ENCODE peak calls at places on chromosomes 1 and 21, in four cellular contexts. One of them, this sample, is unnamed.

GRCh38 chr1:155912056-155912536 is 947 bp upstream of the RIT1 start:
- DNase-seq in kidney tubule cell: peak; percentile 51
- DNase-seq in AG09309: no peak
- DNase-seq in naive thymus-derived CD8-positive, alpha-beta T cell: no peak
- DNase-seq in this sample: peak; percentile 23

GRCh38 chr1:192512426-192513125 is 63.0 kb upstream of the RGS1 start:
- DNase-seq in kidney tubule cell: no peak
- DNase-seq in AG09309: no peak
- DNase-seq in naive thymus-derived CD8-positive, alpha-beta T cell: no peak
- DNase-seq in this sample: no peak

GRCh38 chr1:53477626-53478025 is 18.4 kb downstream of the DMRTB1 start:
- DNase-seq in kidney tubule cell: no peak
- DNase-seq in AG09309: no peak
- DNase-seq in naive thymus-derived CD8-positive, alpha-beta T cell: no peak
- DNase-seq in this sample: no peak

GRCh38 chr1:200364121-200364759 is 45.6 kb downstream of the ZNF281 start:
- DNase-seq in kidney tubule cell: peak; percentile 57
- DNase-seq in AG09309: no peak
- DNase-seq in naive thymus-derived CD8-positive, alpha-beta T cell: no peak
- DNase-seq in this sample: no peak

GRCh38 chr1:51170342-51170741 is 65.7 kb upstream of the RNF11 start:
- DNase-seq in kidney tubule cell: peak; percentile 35
- DNase-seq in AG09309: no peak
- DNase-seq in naive thymus-derived CD8-positive, alpha-beta T cell: no peak
- DNase-seq in this sample: peak; percentile 87

GRCh38 chr1:6108937-6109636 is 63.4 kb downstream of the KCNAB2 start:
- DNase-seq in kidney tubule cell: peak; percentile 69
- DNase-seq in AG09309: peak; percentile 32
- DNase-seq in naive thymus-derived CD8-positive, alpha-beta T cell: no peak
- DNase-seq in this sample: peak; percentile 50

GRCh38 chr1:114040273-114041043 is 61.2 kb downstream of the OLFML3 start:
- DNase-seq in kidney tubule cell: peak; percentile 59
- DNase-seq in AG09309: peak; percentile 16
- DNase-seq in naive thymus-derived CD8-positive, alpha-beta T cell: no peak
- DNase-seq in this sample: peak; percentile 57

GRCh38 chr21:44903689-44904088 is 17.0 kb downstream of the ITGB2 start:
- DNase-seq in kidney tubule cell: no peak
- DNase-seq in AG09309: no peak
- DNase-seq in naive thymus-derived CD8-positive, alpha-beta T cell: no peak
- DNase-seq in this sample: no peak

GRCh38 chr1:2392686-2393085 is 1.0 kb downstream of the RER1 start:
- DNase-seq in kidney tubule cell: peak; percentile 11
- DNase-seq in AG09309: no peak
- DNase-seq in naive thymus-derived CD8-positive, alpha-beta T cell: no peak
- DNase-seq in this sample: no peak

GRCh38 chr1:160658162-160658955 is 11.5 kb upstream of the SLAMF1 start:
- DNase-seq in kidney tubule cell: no peak
- DNase-seq in AG09309: no peak
- DNase-seq in naive thymus-derived CD8-positive, alpha-beta T cell: no peak
- DNase-seq in this sample: no peak

GRCh38 chr1:106278706-106279105 is 777.8 kb upstream of the PRMT6 start:
- DNase-seq in kidney tubule cell: peak; percentile 61
- DNase-seq in AG09309: no peak
- DNase-seq in naive thymus-derived CD8-positive, alpha-beta T cell: no peak
- DNase-seq in this sample: no peak

GRCh38 chr1:37323486-37324377 is 150.6 kb upstream of the ZC3H12A start:
- DNase-seq in kidney tubule cell: peak; percentile 39
- DNase-seq in AG09309: no peak
- DNase-seq in naive thymus-derived CD8-positive, alpha-beta T cell: no peak
- DNase-seq in this sample: peak; percentile 11